ENCODE peak calls at places on chromosomes 13 and 19, in nine cellular contexts. One of them, this sample, is unnamed.

GRCh38 chr13:26941345-26942174 is 181.0 kb upstream of the GPR12 start:
- DNase-seq in GM23338: no peak
- DNase-seq in prostate gland: no peak
- DNase-seq in GM12878: no peak
- DNase-seq in heart right ventricle: no peak
- DNase-seq in fibroblast of pulmonary artery: peak
- DNase-seq in H1: no peak
- DNase-seq in neuronal stem cell: no peak
- DNase-seq in mesendoderm: no peak
- DNase-seq in this sample: no peak

GRCh38 chr13:41502676-41503075 is 45.3 kb downstream of the RGCC start:
- DNase-seq in GM23338: no peak
- DNase-seq in prostate gland: no peak
- DNase-seq in GM12878: peak
- DNase-seq in heart right ventricle: no peak
- DNase-seq in fibroblast of pulmonary artery: no peak
- DNase-seq in H1: no peak
- DNase-seq in neuronal stem cell: no peak
- DNase-seq in mesendoderm: no peak
- DNase-seq in this sample: peak

GRCh38 chr13:51034906-51035305 is 76.2 kb downstream of the C13orf42 start:
- DNase-seq in GM23338: no peak
- DNase-seq in prostate gland: peak
- DNase-seq in GM12878: no peak
- DNase-seq in heart right ventricle: no peak
- DNase-seq in fibroblast of pulmonary artery: no peak
- DNase-seq in H1: peak
- DNase-seq in neuronal stem cell: no peak
- DNase-seq in mesendoderm: no peak
- DNase-seq in this sample: no peak

GRCh38 chr13:77185721-77186120 is 141.2 kb downstream of the MYCBP2 start:
- DNase-seq in GM23338: no peak
- DNase-seq in prostate gland: no peak
- DNase-seq in GM12878: no peak
- DNase-seq in heart right ventricle: no peak
- DNase-seq in fibroblast of pulmonary artery: no peak
- DNase-seq in H1: no peak
- DNase-seq in neuronal stem cell: no peak
- DNase-seq in mesendoderm: no peak
- DNase-seq in this sample: no peak

GRCh38 chr19:682678-683320 is 6.6 kb downstream of the FSTL3 start:
- DNase-seq in GM23338: no peak
- DNase-seq in prostate gland: no peak
- DNase-seq in GM12878: no peak
- DNase-seq in heart right ventricle: no peak
- DNase-seq in fibroblast of pulmonary artery: no peak
- DNase-seq in H1: no peak
- DNase-seq in neuronal stem cell: no peak
- DNase-seq in mesendoderm: no peak
- DNase-seq in this sample: no peak

GRCh38 chr13:94351292-94352000 is 128.0 kb downstream of the DCT start:
- DNase-seq in GM23338: no peak
- DNase-seq in prostate gland: no peak
- DNase-seq in GM12878: no peak
- DNase-seq in heart right ventricle: no peak
- DNase-seq in fibroblast of pulmonary artery: peak
- DNase-seq in H1: no peak
- DNase-seq in neuronal stem cell: no peak
- DNase-seq in mesendoderm: no peak
- DNase-seq in this sample: no peak

GRCh38 chr13:50485979-50486935 is 357.2 kb downstream of the DLEU7 start:
- DNase-seq in GM23338: no peak
- DNase-seq in prostate gland: no peak
- DNase-seq in GM12878: no peak
- DNase-seq in heart right ventricle: no peak
- DNase-seq in fibroblast of pulmonary artery: peak
- DNase-seq in H1: no peak
- DNase-seq in neuronal stem cell: no peak
- DNase-seq in mesendoderm: peak
- DNase-seq in this sample: no peak

GRCh38 chr19:734716-735115 is 16.2 kb upstream of the MISP start:
- DNase-seq in GM23338: no peak
- DNase-seq in prostate gland: no peak
- DNase-seq in GM12878: no peak
- DNase-seq in heart right ventricle: no peak
- DNase-seq in fibroblast of pulmonary artery: no peak
- DNase-seq in H1: no peak
- DNase-seq in neuronal stem cell: no peak
- DNase-seq in mesendoderm: no peak
- DNase-seq in this sample: no peak

GRCh38 chr13:75341025-75341424 is 140.9 kb downstream of the TBC1D4 start:
- DNase-seq in GM23338: no peak
- DNase-seq in prostate gland: no peak
- DNase-seq in GM12878: no peak
- DNase-seq in heart right ventricle: no peak
- DNase-seq in fibroblast of pulmonary artery: no peak
- DNase-seq in H1: no peak
- DNase-seq in neuronal stem cell: no peak
- DNase-seq in mesendoderm: no peak
- DNase-seq in this sample: no peak

GRCh38 chr13:23671367-23671766 is 101.2 kb downstream of the TNFRSF19 start:
- DNase-seq in GM23338: no peak
- DNase-seq in prostate gland: no peak
- DNase-seq in GM12878: no peak
- DNase-seq in heart right ventricle: no peak
- DNase-seq in fibroblast of pulmonary artery: no peak
- DNase-seq in H1: no peak
- DNase-seq in neuronal stem cell: no peak
- DNase-seq in mesendoderm: no peak
- DNase-seq in this sample: no peak

GRCh38 chr13:46575321-46575721 is 22.4 kb downstream of the LRCH1 start:
- DNase-seq in GM23338: no peak
- DNase-seq in prostate gland: no peak
- DNase-seq in GM12878: peak
- DNase-seq in heart right ventricle: no peak
- DNase-seq in fibroblast of pulmonary artery: peak
- DNase-seq in H1: no peak
- DNase-seq in neuronal stem cell: no peak
- DNase-seq in mesendoderm: no peak
- DNase-seq in this sample: peak

GRCh38 chr13:21326155-21327030 is 132.7 kb downstream of the ZDHHC20 start:
- DNase-seq in GM23338: peak
- DNase-seq in prostate gland: no peak
- DNase-seq in GM12878: no peak
- DNase-seq in heart right ventricle: no peak
- DNase-seq in fibroblast of pulmonary artery: peak
- DNase-seq in H1: peak
- DNase-seq in neuronal stem cell: peak
- DNase-seq in mesendoderm: peak
- DNase-seq in this sample: no peak

GRCh38 chr13:106560791-106561190 is 7.1 kb downstream of the ARGLU1 start:
- DNase-seq in GM23338: no peak
- DNase-seq in prostate gland: no peak
- DNase-seq in GM12878: no peak
- DNase-seq in heart right ventricle: no peak
- DNase-seq in fibroblast of pulmonary artery: no peak
- DNase-seq in H1: no peak
- DNase-seq in neuronal stem cell: no peak
- DNase-seq in mesendoderm: peak
- DNase-seq in this sample: no peak

GRCh38 chr13:98267080-98267912 is 90.2 kb upstream of the RNF113B start:
- DNase-seq in GM23338: no peak
- DNase-seq in prostate gland: no peak
- DNase-seq in GM12878: peak
- DNase-seq in heart right ventricle: no peak
- DNase-seq in fibroblast of pulmonary artery: no peak
- DNase-seq in H1: no peak
- DNase-seq in neuronal stem cell: no peak
- DNase-seq in mesendoderm: no peak
- DNase-seq in this sample: no peak

DNA sequence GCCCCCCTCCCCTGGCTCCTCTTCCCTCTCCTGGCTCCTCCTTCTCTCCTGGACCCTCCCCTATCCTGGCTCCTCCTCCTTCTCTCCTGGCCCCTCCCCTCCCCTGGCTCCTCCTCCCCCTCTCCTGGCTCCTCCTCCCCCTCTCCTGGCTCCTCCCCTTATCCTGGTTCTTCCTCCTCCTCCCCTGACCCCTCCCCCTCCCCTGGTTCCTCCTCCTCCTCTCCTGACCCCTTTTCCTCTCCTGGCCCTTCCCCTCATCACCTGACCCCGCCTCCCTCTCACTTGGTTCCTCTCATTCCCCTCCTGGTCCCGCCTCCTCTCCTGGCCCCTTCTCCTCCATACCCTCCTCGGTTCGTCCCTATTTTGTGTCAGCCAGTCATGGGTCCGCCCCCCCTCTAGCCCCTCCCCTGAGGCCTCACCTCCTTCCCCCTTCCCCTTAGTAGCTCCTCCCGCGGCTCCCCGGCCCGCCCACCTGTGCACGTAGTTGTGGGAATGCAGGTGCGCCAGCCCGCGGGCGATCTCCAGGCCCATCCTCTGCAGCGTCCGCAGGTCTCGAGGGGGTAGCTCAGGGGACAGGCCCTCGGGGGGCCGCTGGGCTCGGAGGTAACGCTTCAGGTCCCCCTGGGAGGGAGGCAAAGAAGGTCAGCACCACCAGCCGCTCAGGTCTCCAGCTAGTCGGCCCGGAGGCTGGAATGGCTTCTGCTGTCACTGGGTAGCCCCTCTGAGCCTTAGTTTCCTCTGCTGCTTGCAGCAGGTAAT is 9.5 kb downstream of the LMTK3 start:
- DNase-seq in GM23338: peak
- DNase-seq in prostate gland: peak
- DNase-seq in GM12878: peak
- DNase-seq in heart right ventricle: no peak
- DNase-seq in fibroblast of pulmonary artery: peak
- DNase-seq in H1: peak
- DNase-seq in neuronal stem cell: peak
- DNase-seq in mesendoderm: peak
- DNase-seq in this sample: peak
- H3K4me3 ChIP-seq in GM23338: peak
- H3K4me3 ChIP-seq in prostate gland: peak
- H3K4me3 ChIP-seq in GM12878: no peak
- H3K4me3 ChIP-seq in heart right ventricle: no peak
- H3K4me3 ChIP-seq in fibroblast of pulmonary artery: no peak
- H3K4me3 ChIP-seq in H1: peak
- H3K4me3 ChIP-seq in neuronal stem cell: no peak
- H3K4me3 ChIP-seq in mesendoderm: no peak
- H3K4me3 ChIP-seq in this sample: peak

GRCh38 chr19:2428756-2429711 is 1.6 kb upstream of the TIMM13 start:
- DNase-seq in GM23338: peak
- DNase-seq in prostate gland: no peak
- DNase-seq in GM12878: no peak
- DNase-seq in heart right ventricle: no peak
- DNase-seq in fibroblast of pulmonary artery: no peak
- DNase-seq in H1: no peak
- DNase-seq in neuronal stem cell: no peak
- DNase-seq in mesendoderm: peak
- DNase-seq in this sample: no peak
- H3K4me3 ChIP-seq in GM23338: peak
- H3K4me3 ChIP-seq in prostate gland: no peak
- H3K4me3 ChIP-seq in GM12878: no peak
- H3K4me3 ChIP-seq in heart right ventricle: no peak
- H3K4me3 ChIP-seq in fibroblast of pulmonary artery: no peak
- H3K4me3 ChIP-seq in H1: no peak
- H3K4me3 ChIP-seq in neuronal stem cell: no peak
- H3K4me3 ChIP-seq in mesendoderm: no peak
- H3K4me3 ChIP-seq in this sample: no peak

GRCh38 chr19:43594081-43594697 is 1.7 kb downstream of the IRGQ start:
- DNase-seq in GM23338: no peak
- DNase-seq in prostate gland: no peak
- DNase-seq in GM12878: no peak
- DNase-seq in heart right ventricle: no peak
- DNase-seq in fibroblast of pulmonary artery: no peak
- DNase-seq in H1: no peak
- DNase-seq in neuronal stem cell: no peak
- DNase-seq in mesendoderm: no peak
- DNase-seq in this sample: no peak
- H3K4me3 ChIP-seq in GM23338: peak
- H3K4me3 ChIP-seq in prostate gland: no peak
- H3K4me3 ChIP-seq in GM12878: peak
- H3K4me3 ChIP-seq in heart right ventricle: peak
- H3K4me3 ChIP-seq in fibroblast of pulmonary artery: peak
- H3K4me3 ChIP-seq in H1: no peak
- H3K4me3 ChIP-seq in neuronal stem cell: peak
- H3K4me3 ChIP-seq in mesendoderm: no peak
- H3K4me3 ChIP-seq in this sample: peak

GRCh38 chr19:16327911-16328823 is 3.5 kb downstream of the KLF2 start:
- DNase-seq in GM23338: no peak
- DNase-seq in prostate gland: peak
- DNase-seq in GM12878: no peak
- DNase-seq in heart right ventricle: peak
- DNase-seq in fibroblast of pulmonary artery: peak
- DNase-seq in H1: no peak
- DNase-seq in neuronal stem cell: no peak
- DNase-seq in mesendoderm: no peak
- DNase-seq in this sample: no peak

GRCh38 chr19:16330368-16330801 is 5.8 kb downstream of the KLF2 start:
- DNase-seq in GM23338: no peak
- DNase-seq in prostate gland: no peak
- DNase-seq in GM12878: no peak
- DNase-seq in heart right ventricle: peak
- DNase-seq in fibroblast of pulmonary artery: peak
- DNase-seq in H1: no peak
- DNase-seq in neuronal stem cell: no peak
- DNase-seq in mesendoderm: peak
- DNase-seq in this sample: peak

GRCh38 chr19:16327501-16327900 is 2.9 kb downstream of the KLF2 start:
- DNase-seq in GM23338: no peak
- DNase-seq in prostate gland: no peak
- DNase-seq in GM12878: no peak
- DNase-seq in heart right ventricle: no peak
- DNase-seq in fibroblast of pulmonary artery: peak
- DNase-seq in H1: no peak
- DNase-seq in neuronal stem cell: no peak
- DNase-seq in mesendoderm: no peak
- DNase-seq in this sample: no peak

GRCh38 chr19:16327131-16327450 is 2.5 kb downstream of the KLF2 start:
- DNase-seq in GM23338: no peak
- DNase-seq in prostate gland: no peak
- DNase-seq in GM12878: no peak
- DNase-seq in heart right ventricle: no peak
- DNase-seq in fibroblast of pulmonary artery: peak
- DNase-seq in H1: no peak
- DNase-seq in neuronal stem cell: no peak
- DNase-seq in mesendoderm: no peak
- DNase-seq in this sample: no peak

DNA sequence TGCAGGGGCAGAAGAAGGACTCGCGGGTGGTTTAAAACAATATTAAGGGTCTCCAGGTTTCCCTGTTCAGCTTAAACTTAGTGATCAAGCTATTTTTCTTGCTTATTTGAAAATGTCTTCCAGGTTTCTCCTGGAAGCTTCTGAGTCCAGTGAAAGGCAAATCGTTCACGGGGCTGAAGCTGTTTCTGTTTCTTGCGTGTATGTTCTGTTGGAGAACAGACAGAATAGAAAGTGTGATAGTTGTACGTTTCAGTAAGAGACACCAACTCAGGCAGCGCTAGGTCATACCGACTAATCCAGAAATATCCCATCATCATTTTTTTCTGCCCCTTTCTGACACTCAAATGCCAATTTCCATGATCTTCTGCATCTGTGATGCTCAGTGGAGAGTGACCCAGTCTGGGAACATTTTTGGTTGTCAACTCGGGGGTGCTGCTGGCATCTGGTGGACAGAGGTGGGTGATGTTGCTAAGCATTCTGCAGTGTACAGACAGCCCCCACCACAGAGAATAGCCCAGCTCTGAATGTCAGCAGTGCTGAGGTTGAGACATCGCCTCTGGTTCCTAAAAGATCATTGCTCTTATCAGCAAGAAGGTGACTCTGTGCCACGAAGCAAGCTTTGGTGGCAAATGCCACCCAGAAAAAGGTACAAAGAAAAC is 4.3 kb downstream of the KLF2 start:
- DNase-seq in GM23338: no peak
- DNase-seq in prostate gland: no peak
- DNase-seq in GM12878: no peak
- DNase-seq in heart right ventricle: no peak
- DNase-seq in fibroblast of pulmonary artery: peak
- DNase-seq in H1: no peak
- DNase-seq in neuronal stem cell: no peak
- DNase-seq in mesendoderm: no peak
- DNase-seq in this sample: no peak
- H3K4me3 ChIP-seq in GM23338: no peak
- H3K4me3 ChIP-seq in prostate gland: no peak
- H3K4me3 ChIP-seq in GM12878: no peak
- H3K4me3 ChIP-seq in heart right ventricle: peak
- H3K4me3 ChIP-seq in fibroblast of pulmonary artery: peak
- H3K4me3 ChIP-seq in H1: no peak
- H3K4me3 ChIP-seq in neuronal stem cell: no peak
- H3K4me3 ChIP-seq in mesendoderm: no peak
- H3K4me3 ChIP-seq in this sample: no peak

This sample was measured in Jurkat, Clone E6-1.